ENCODE peak calls at places on chromosome 21, in five cellular contexts. N, X, Q, W and C are unnamed samples.

GRCh38 chr21:17472592-17473271 is 40.1 kb upstream of the CXADR start:
- DNase-seq in N (no peak), W (peak; percentile 89), Q (no peak), X (no peak), C (no peak)

GRCh38 chr21:36747815-36748381 is 49.0 kb downstream of the SIM2 start:
- DNase-seq in W (no peak), X (no peak), Q (peak; percentile 62), N (peak; percentile 92), C (no peak)

GRCh38 chr21:15560383-15561056 is 169.3 kb upstream of the USP25 start:
- DNase-seq in Q (no peak), N (no peak), W (no peak), X (no peak), C (no peak)

GRCh38 chr21:25283720-25284119 is 323.6 kb downstream of the MRPL39 start:
- DNase-seq in X (peak; percentile 57), W (no peak), N (peak; percentile 49), Q (no peak), C (no peak)

GRCh38 chr21:38144193-38144592 is 112.6 kb upstream of the KCNJ15 start:
- DNase-seq in Q (no peak), N (no peak), W (no peak), X (no peak), C (no peak)

GRCh38 chr21:14850394-14850793 is 214.4 kb downstream of the NRIP1 start:
- DNase-seq in N (no peak), X (no peak), Q (no peak), W (no peak), C (no peak)

GRCh38 chr21:16070207-16070651 is 340.4 kb downstream of the USP25 start:
- DNase-seq in Q (no peak), N (no peak), X (no peak), W (no peak), C (no peak)

GRCh38 chr21:38849776-38850175 is 44.0 kb downstream of the ETS2 start:
- DNase-seq in W (no peak), N (no peak), X (no peak), Q (no peak), C (no peak)

GRCh38 chr21:29115899-29116298 is 14.5 kb upstream of the MAP3K7CL start:
- DNase-seq in X (no peak), N (no peak), W (no peak), Q (no peak), C (no peak)

GRCh38 chr21:23496729-23497128 is 2110.6 kb downstream of the MRPL39 start:
- DNase-seq in N (no peak), Q (no peak), W (no peak), X (no peak), C (no peak)

GRCh38 chr21:39016740-39017315 is 166.4 kb downstream of the PSMG1 start:
- DNase-seq in Q (no peak), W (peak; percentile 66), N (no peak), X (no peak), C (no peak)

GRCh38 chr21:21714396-21714795 is 716.2 kb downstream of the NCAM2 start:
- DNase-seq in N (no peak), Q (no peak), W (no peak), X (peak; percentile 72), C (no peak)

GRCh38 chr21:25127007-25127406 is 480.3 kb downstream of the MRPL39 start:
- DNase-seq in Q (no peak), X (no peak), W (no peak), N (no peak), C (no peak)

GRCh38 chr21:36964398-36964797 is 2.1 kb downstream of the HLCS start:
- DNase-seq in Q (no peak), X (no peak), N (no peak), W (no peak), C (no peak)

GRCh38 chr21:34883501-34884271 is 165.4 kb downstream of the RUNX1 start:
- DNase-seq in Q (no peak), N (no peak), W (no peak), X (peak; percentile 44), C (no peak)

GRCh38 chr21:34884346-34884929 is 164.7 kb downstream of the RUNX1 start:
- DNase-seq in W (no peak), Q (no peak), X (peak; percentile 37), N (no peak), C (no peak)

GRCh38 chr21:34886554-34887385 is 162.3 kb downstream of the RUNX1 start:
- DNase-seq in N (peak; percentile 79), W (peak; percentile 58), X (peak; percentile 45), Q (peak; percentile 27), C (peak; percentile 81)

GRCh38 chr21:34885636-34886553 is 163.2 kb downstream of the RUNX1 start:
- DNase-seq in W (peak; percentile 71), Q (no peak), N (peak; percentile 75), X (peak; percentile 46), C (no peak)

GRCh38 chr21:34885125-34885524 is 164.0 kb downstream of the RUNX1 start:
- DNase-seq in W (no peak), N (no peak), Q (no peak), X (peak; percentile 43), C (no peak)
- H3K27ac ChIP-seq in W (peak overlapping the region; percentile 88), N (no peak overlapping the region), Q (no peak overlapping the region), X (peak overlapping the region; percentile 92), C (no peak overlapping the region)

GRCh38 chr21:42321231-42321630 is 6.0 kb upstream of the TFF3 start:
- DNase-seq in W (no peak), X (no peak), N (peak; percentile 32), Q (no peak), C (no peak)

GRCh38 chr21:42319851-42320602 is 4.8 kb upstream of the TFF3 start:
- DNase-seq in W (no peak), Q (no peak), N (peak; percentile 55), X (no peak), C (peak; percentile 45)

GRCh38 chr21:42321845-42322244 is 6.6 kb upstream of the TFF3 start:
- DNase-seq in W (no peak), X (no peak), Q (no peak), N (peak; percentile 15), C (no peak)

GRCh38 chr21:42319368-42319767 is 4.2 kb upstream of the TFF3 start:
- DNase-seq in N (no peak), Q (no peak), X (no peak), W (no peak), C (peak; percentile 71)

GRCh38 chr21:42320791-42321190 is 5.6 kb upstream of the TFF3 start:
- DNase-seq in Q (no peak), X (no peak), W (no peak), N (peak; percentile 11), C (peak; percentile 58)
- H3K4me1 ChIP-seq in Q (no peaks in the 10 kb centered on the region), X (no peaks in the 10 kb centered on the region), W (no peaks in the 10 kb centered on the region), N (peaks cover 3% of the 10 kb centered on the region), C (no peaks in the 10 kb centered on the region)

GRCh38 chr21:44999428-44999971 is 59.7 kb downstream of the SLX9 start:
- DNase-seq in X (no peak), W (no peak), Q (no peak), N (no peak), C (peak; percentile 64)
- H3K4me3 ChIP-seq in X (no peak overlapping the region), W (no peak overlapping the region), Q (no peak overlapping the region), N (no peak overlapping the region), C (no peak overlapping the region)

DNA sequence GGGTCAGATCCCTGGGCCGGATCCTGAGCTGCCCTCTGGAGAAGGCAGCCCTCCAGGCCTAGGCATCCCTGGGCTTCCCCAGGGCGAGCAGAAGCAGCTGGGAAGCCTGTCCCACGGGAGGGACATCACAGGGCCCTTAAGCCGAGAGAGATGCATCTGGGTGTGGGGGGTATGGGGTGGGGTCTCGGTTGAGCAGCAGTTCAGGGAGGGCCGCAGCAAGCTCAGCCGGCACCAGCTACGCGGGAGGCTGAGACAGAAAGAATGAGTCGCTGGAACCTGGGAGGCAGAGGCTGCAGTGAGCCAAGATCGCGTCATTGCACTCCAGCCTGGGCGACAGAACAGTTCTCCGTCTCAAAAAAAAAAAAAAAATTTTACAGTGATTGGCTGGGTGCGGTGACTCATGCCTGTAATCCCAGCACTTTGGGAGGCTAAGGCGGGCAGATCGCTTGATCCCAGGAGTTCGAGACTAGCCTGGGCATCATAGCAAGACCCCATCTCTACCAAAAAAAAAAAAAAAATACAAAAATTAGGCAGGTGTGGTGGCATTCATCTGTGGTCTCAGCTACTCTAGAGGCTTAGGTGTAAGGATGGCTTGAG is 37.7 kb downstream of the RRP1 start:
- DNase-seq in X (peak; percentile 57), W (no peak), Q (no peak), N (no peak), C (peak; percentile 51)
- H3K27ac ChIP-seq in X (no peak overlapping the region), W (no peak overlapping the region), Q (no peak overlapping the region), N (no peak overlapping the region), C (no peak overlapping the region)

GRCh38 chr21:46051379-46051770 is 46.5 kb upstream of the COL6A2 start:
- DNase-seq in W (no peak), Q (no peak), N (no peak), X (no peak), C (no peak)

GRCh38 chr21:46046471-46046870 is 51.4 kb upstream of the COL6A2 start:
- DNase-seq in N (no peak), Q (no peak), X (no peak), W (peak; percentile 33), C (no peak)

GRCh38 chr21:46050651-46051378 is 47.1 kb upstream of the COL6A2 start:
- DNase-seq in Q (no peak), N (peak; percentile 32), W (peak; percentile 42), X (no peak), C (peak; percentile 71)

GRCh38 chr21:46049890-46050650 is 47.8 kb upstream of the COL6A2 start:
- DNase-seq in X (no peak), N (no peak), W (peak; percentile 44), Q (no peak), C (peak; percentile 73)

GRCh38 chr21:46048926-46049889 is 48.7 kb upstream of the COL6A2 start:
- DNase-seq in N (no peak), X (peak; percentile 100), W (peak; percentile 84), Q (peak; percentile 90), C (peak; percentile 95)
- H3K4me1 ChIP-seq in N (peaks cover 9% of the 10 kb centered on the region), X (peaks cover 26% of the 10 kb centered on the region), W (no peaks in the 10 kb centered on the region), Q (peaks cover 22% of the 10 kb centered on the region), C (no peaks in the 10 kb centered on the region)